ENCODE peak calls at places on chromosomes 5 and 9, in eight cellular contexts. One of them, this sample, is unnamed.

GRCh38 chr5:103247120-103247519 is 11.4 kb upstream of the MACIR start:
- DNase-seq in GM19239: no peak
- DNase-seq in heart right ventricle: no peak
- DNase-seq in left cardiac atrium: no peak
- DNase-seq in head of caudate nucleus: no peak
- DNase-seq in pulmonary artery endothelial cell: no peak
- DNase-seq in activated T-cell treated with anti-CD3 and anti-CD28 coated beads for 24 hours: no peak
- DNase-seq in stimulated activated CD4-positive, alpha-beta T cell treated with anti-CD3 and anti-CD28 coated beads, Interleukin-1b, Interleukin-23, amount 100 ng/mL, for 24 hours: no peak
- DNase-seq in this sample: no peak

GRCh38 chr9:126411225-126411947 is 84.8 kb downstream of the MVB12B start:
- DNase-seq in head of caudate nucleus: no peak
- DNase-seq in activated T-cell treated with anti-CD3 and anti-CD28 coated beads for 24 hours: no peak
- DNase-seq in stimulated activated CD4-positive, alpha-beta T cell treated with anti-CD3 and anti-CD28 coated beads, Interleukin-1b, Interleukin-23, amount 100 ng/mL, for 24 hours: no peak
- DNase-seq in pulmonary artery endothelial cell: no peak
- DNase-seq in GM19239: peak
- DNase-seq in left cardiac atrium: no peak
- DNase-seq in heart right ventricle: no peak
- DNase-seq in this sample: no peak

GRCh38 chr5:95794070-95794516 is 28.4 kb downstream of the GLRX start:
- DNase-seq in GM19239: no peak
- DNase-seq in pulmonary artery endothelial cell: no peak
- DNase-seq in heart right ventricle: no peak
- DNase-seq in activated T-cell treated with anti-CD3 and anti-CD28 coated beads for 24 hours: no peak
- DNase-seq in head of caudate nucleus: no peak
- DNase-seq in left cardiac atrium: no peak
- DNase-seq in stimulated activated CD4-positive, alpha-beta T cell treated with anti-CD3 and anti-CD28 coated beads, Interleukin-1b, Interleukin-23, amount 100 ng/mL, for 24 hours: no peak
- DNase-seq in this sample: no peak

GRCh38 chr5:122263352-122264030 is 48.5 kb upstream of the SNCAIP start:
- DNase-seq in head of caudate nucleus: no peak
- DNase-seq in stimulated activated CD4-positive, alpha-beta T cell treated with anti-CD3 and anti-CD28 coated beads, Interleukin-1b, Interleukin-23, amount 100 ng/mL, for 24 hours: no peak
- DNase-seq in heart right ventricle: no peak
- DNase-seq in left cardiac atrium: no peak
- DNase-seq in GM19239: no peak
- DNase-seq in pulmonary artery endothelial cell: no peak
- DNase-seq in activated T-cell treated with anti-CD3 and anti-CD28 coated beads for 24 hours: no peak
- DNase-seq in this sample: no peak

GRCh38 chr9:69380811-69381210 is 55.8 kb downstream of the ENTREP1 start:
- DNase-seq in stimulated activated CD4-positive, alpha-beta T cell treated with anti-CD3 and anti-CD28 coated beads, Interleukin-1b, Interleukin-23, amount 100 ng/mL, for 24 hours: no peak
- DNase-seq in left cardiac atrium: no peak
- DNase-seq in heart right ventricle: no peak
- DNase-seq in GM19239: no peak
- DNase-seq in activated T-cell treated with anti-CD3 and anti-CD28 coated beads for 24 hours: no peak
- DNase-seq in head of caudate nucleus: no peak
- DNase-seq in pulmonary artery endothelial cell: no peak
- DNase-seq in this sample: no peak

GRCh38 chr5:95760291-95761191 is 29.4 kb downstream of the RHOBTB3 start:
- DNase-seq in stimulated activated CD4-positive, alpha-beta T cell treated with anti-CD3 and anti-CD28 coated beads, Interleukin-1b, Interleukin-23, amount 100 ng/mL, for 24 hours: no peak
- DNase-seq in pulmonary artery endothelial cell: peak
- DNase-seq in GM19239: peak
- DNase-seq in heart right ventricle: no peak
- DNase-seq in activated T-cell treated with anti-CD3 and anti-CD28 coated beads for 24 hours: no peak
- DNase-seq in left cardiac atrium: no peak
- DNase-seq in head of caudate nucleus: no peak
- DNase-seq in this sample: peak

GRCh38 chr9:126151031-126151670 is 175.5 kb upstream of the MVB12B start:
- DNase-seq in left cardiac atrium: no peak
- DNase-seq in heart right ventricle: no peak
- DNase-seq in activated T-cell treated with anti-CD3 and anti-CD28 coated beads for 24 hours: no peak
- DNase-seq in pulmonary artery endothelial cell: no peak
- DNase-seq in head of caudate nucleus: no peak
- DNase-seq in stimulated activated CD4-positive, alpha-beta T cell treated with anti-CD3 and anti-CD28 coated beads, Interleukin-1b, Interleukin-23, amount 100 ng/mL, for 24 hours: no peak
- DNase-seq in GM19239: no peak
- DNase-seq in this sample: no peak

GRCh38 chr9:90969021-90969675 is 167.5 kb downstream of the SYK start:
- DNase-seq in left cardiac atrium: no peak
- DNase-seq in GM19239: no peak
- DNase-seq in heart right ventricle: no peak
- DNase-seq in stimulated activated CD4-positive, alpha-beta T cell treated with anti-CD3 and anti-CD28 coated beads, Interleukin-1b, Interleukin-23, amount 100 ng/mL, for 24 hours: no peak
- DNase-seq in pulmonary artery endothelial cell: no peak
- DNase-seq in activated T-cell treated with anti-CD3 and anti-CD28 coated beads for 24 hours: no peak
- DNase-seq in head of caudate nucleus: peak
- DNase-seq in this sample: no peak

GRCh38 chr9:135081264-135081660 is 6.2 kb upstream of the OLFM1 start:
- DNase-seq in stimulated activated CD4-positive, alpha-beta T cell treated with anti-CD3 and anti-CD28 coated beads, Interleukin-1b, Interleukin-23, amount 100 ng/mL, for 24 hours: no peak
- DNase-seq in GM19239: no peak
- DNase-seq in activated T-cell treated with anti-CD3 and anti-CD28 coated beads for 24 hours: no peak
- DNase-seq in pulmonary artery endothelial cell: no peak
- DNase-seq in heart right ventricle: no peak
- DNase-seq in head of caudate nucleus: peak
- DNase-seq in left cardiac atrium: no peak
- DNase-seq in this sample: no peak

GRCh38 chr9:36346578-36346977 is 53.5 kb downstream of the RNF38 start:
- DNase-seq in activated T-cell treated with anti-CD3 and anti-CD28 coated beads for 24 hours: no peak
- DNase-seq in left cardiac atrium: no peak
- DNase-seq in stimulated activated CD4-positive, alpha-beta T cell treated with anti-CD3 and anti-CD28 coated beads, Interleukin-1b, Interleukin-23, amount 100 ng/mL, for 24 hours: no peak
- DNase-seq in GM19239: no peak
- DNase-seq in pulmonary artery endothelial cell: no peak
- DNase-seq in heart right ventricle: no peak
- DNase-seq in head of caudate nucleus: no peak
- DNase-seq in this sample: no peak

GRCh38 chr9:16396389-16396788 is 474.1 kb downstream of the BNC2 start:
- DNase-seq in activated T-cell treated with anti-CD3 and anti-CD28 coated beads for 24 hours: no peak
- DNase-seq in GM19239: no peak
- DNase-seq in heart right ventricle: no peak
- DNase-seq in left cardiac atrium: no peak
- DNase-seq in pulmonary artery endothelial cell: no peak
- DNase-seq in head of caudate nucleus: no peak
- DNase-seq in stimulated activated CD4-positive, alpha-beta T cell treated with anti-CD3 and anti-CD28 coated beads, Interleukin-1b, Interleukin-23, amount 100 ng/mL, for 24 hours: no peak
- DNase-seq in this sample: no peak

GRCh38 chr9:98107926-98108325 is 11.1 kb downstream of the TRIM14 start:
- DNase-seq in activated T-cell treated with anti-CD3 and anti-CD28 coated beads for 24 hours: no peak
- DNase-seq in left cardiac atrium: no peak
- DNase-seq in stimulated activated CD4-positive, alpha-beta T cell treated with anti-CD3 and anti-CD28 coated beads, Interleukin-1b, Interleukin-23, amount 100 ng/mL, for 24 hours: no peak
- DNase-seq in head of caudate nucleus: no peak
- DNase-seq in heart right ventricle: no peak
- DNase-seq in GM19239: no peak
- DNase-seq in pulmonary artery endothelial cell: no peak
- DNase-seq in this sample: no peak

GRCh38 chr5:32713396-32714381 is 2.6 kb downstream of the NPR3 start:
- DNase-seq in heart right ventricle: no peak
- DNase-seq in stimulated activated CD4-positive, alpha-beta T cell treated with anti-CD3 and anti-CD28 coated beads, Interleukin-1b, Interleukin-23, amount 100 ng/mL, for 24 hours: no peak
- DNase-seq in pulmonary artery endothelial cell: no peak
- DNase-seq in activated T-cell treated with anti-CD3 and anti-CD28 coated beads for 24 hours: no peak
- DNase-seq in left cardiac atrium: peak
- DNase-seq in GM19239: no peak
- DNase-seq in head of caudate nucleus: no peak
- DNase-seq in this sample: no peak

This sample was measured in glomerular endothelial cell.